ENCODE peak calls at places on chromosomes 11 and 22, in seven cellular contexts. C is lower leg skin, N is GM12865, B is LNCaP clone FGC, G is RWPE1, O is adrenal gland, L is kidney epithelial cell. X is an unnamed sample.

GRCh38 chr11:19594326-19594725 is 118.3 kb upstream of the NAV2 start:
- DNase-seq in N (no peak), B (no peak), L (no peak), O (no peak), C (peak), G (no peak), X (no peak)

GRCh38 chr11:96267490-96268010 is 75.4 kb downstream of the MAML2 start:
- DNase-seq in O (no peak), G (no peak), N (peak), C (no peak), B (no peak), L (no peak), X (no peak)

GRCh38 chr22:28917747-28918543 is 34.6 kb downstream of the ZNRF3 start:
- DNase-seq in O (no peak), G (no peak), C (peak), L (no peak), B (no peak), N (no peak), X (no peak)

GRCh38 chr11:83063073-83063754 is 8.5 kb downstream of the RAB30 start:
- DNase-seq in G (peak), O (peak), L (no peak), C (no peak), N (peak), B (no peak), X (no peak)

GRCh38 chr11:126511475-126512115 is 156.1 kb downstream of the ST3GAL4 start:
- DNase-seq in B (no peak), L (no peak), O (no peak), N (no peak), C (no peak), G (no peak), X (no peak)

GRCh38 chr22:21698430-21699329 is 32.9 kb downstream of the PPIL2 start:
- DNase-seq in O (peak), L (no peak), C (no peak), N (no peak), G (no peak), B (no peak), X (peak)

GRCh38 chr11:108009497-108010360 is 1.0 kb downstream of the CUL5 start:
- DNase-seq in B (no peak), O (no peak), N (no peak), L (no peak), C (no peak), G (peak), X (no peak)

GRCh38 chr11:68260484-68260883 is 11.3 kb downstream of the C11orf24 start:
- DNase-seq in G (no peak), N (no peak), B (no peak), C (peak), O (no peak), L (no peak), X (no peak)

GRCh38 chr22:24009227-24010017 is 1.7 kb upstream of the CABIN1 start:
- DNase-seq in O (no peak), G (no peak), L (no peak), B (no peak), C (no peak), N (no peak), X (no peak)

GRCh38 chr11:112412383-112412782 is 151.7 kb upstream of the PLET1 start:
- DNase-seq in B (no peak), G (peak), N (no peak), C (no peak), L (no peak), O (no peak), X (no peak)

GRCh38 chr22:37009490-37009889 is 9.8 kb downstream of the TST start:
- DNase-seq in B (no peak), G (no peak), N (no peak), O (no peak), L (no peak), C (no peak), X (no peak)

GRCh38 chr11:69599502-69599901 is 41.5 kb upstream of the CCND1 start:
- DNase-seq in L (no peak), N (no peak), B (no peak), O (no peak), G (peak), C (no peak), X (no peak)

GRCh38 chr11:59573216-59573615 is 42.4 kb downstream of the OSBP start:
- DNase-seq in O (no peak), G (peak), C (no peak), L (no peak), B (no peak), N (no peak), X (no peak)

GRCh38 chr22:27801197-27801615 is 350 bp downstream of the MN1 start:
- DNase-seq in N (peak), B (no peak), L (no peak), O (no peak), C (no peak), G (peak), X (peak)
- TF ChIP-seq CTCF in N (no peak), B (no peak), L (no peak), O (no peak), C (no peak), G (no peak), X (no peak)

GRCh38 chr11:3171931-3172560 is 6.9 kb upstream of the OSBPL5 start:
- DNase-seq in N (no peak), G (no peak), C (no peak), O (no peak), L (no peak), B (no peak), X (peak)

GRCh38 chr11:3167143-3168119 is 2.3 kb upstream of the OSBPL5 start:
- DNase-seq in L (no peak), B (no peak), N (no peak), G (no peak), O (no peak), C (peak), X (peak)

GRCh38 chr11:3170756-3171670 is 5.9 kb upstream of the OSBPL5 start:
- DNase-seq in O (no peak), N (no peak), C (no peak), G (no peak), L (no peak), B (no peak), X (peak)

GRCh38 chr11:3169952-3170755 is 5.0 kb upstream of the OSBPL5 start:
- DNase-seq in B (peak), G (no peak), L (no peak), N (no peak), O (no peak), C (no peak), X (no peak)

DNA sequence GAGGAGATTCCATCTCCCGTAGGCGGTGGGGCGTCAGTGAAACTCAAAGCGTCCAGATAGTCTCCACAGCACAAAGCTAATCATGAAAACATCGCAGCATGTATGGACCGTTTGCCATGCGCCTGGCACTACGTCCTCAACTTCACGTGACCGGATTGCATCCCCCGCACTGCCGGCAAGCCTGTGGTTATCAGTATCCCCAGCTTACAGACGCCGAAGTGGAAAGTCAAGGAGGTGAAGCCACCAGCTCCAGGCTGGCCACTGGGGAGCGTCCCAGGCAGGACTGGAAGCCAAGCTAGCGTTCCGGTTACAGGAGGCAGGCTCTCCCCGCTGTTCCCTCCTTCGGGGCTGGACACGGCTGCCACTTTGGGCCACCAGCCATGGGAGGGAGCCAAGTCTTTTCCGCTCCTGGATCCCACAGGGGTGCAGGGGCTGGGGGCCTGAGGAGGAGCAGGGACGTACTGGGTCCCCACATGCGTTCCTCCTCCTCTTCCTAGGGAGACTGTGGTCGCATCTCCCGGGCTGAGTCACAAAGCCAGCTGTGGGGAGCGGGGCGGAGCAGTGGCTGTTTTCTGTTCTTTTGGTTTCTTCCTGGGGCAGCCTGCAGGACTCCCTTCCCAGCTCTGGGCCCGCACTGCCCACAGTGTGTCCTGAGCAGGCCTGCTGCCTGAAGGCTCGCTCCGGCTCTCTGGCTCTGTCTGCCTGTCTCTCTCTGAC is 4.3 kb upstream of the OSBPL5 start:
- DNase-seq in G (peak), C (no peak), N (no peak), L (no peak), O (peak), B (no peak), X (peak)
- TF ChIP-seq CTCF in G (peak), C (no peak), N (no peak), L (peak), O (peak), B (no peak), X (peak)

DNA sequence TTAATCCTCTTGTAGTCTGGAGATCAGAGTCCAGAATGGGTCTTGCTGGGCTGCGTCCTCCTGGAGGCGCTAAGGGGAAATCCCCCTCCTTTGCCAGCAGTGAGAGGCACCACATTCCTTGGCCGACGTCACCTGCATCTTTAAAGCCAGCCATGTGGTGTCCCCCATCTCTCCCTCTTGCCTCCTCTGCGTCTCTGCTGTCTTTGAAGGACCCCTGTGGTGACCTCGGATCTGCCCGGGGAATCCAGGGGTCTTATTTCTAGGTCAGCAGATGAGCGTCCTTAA is 27.2 kb upstream of the PARVB start:
- DNase-seq in B (no peak), O (no peak), C (no peak), G (no peak), L (no peak), N (no peak), X (no peak)
- TF ChIP-seq CTCF in B (no peak), O (no peak), C (no peak), G (no peak), L (no peak), N (no peak), X (no peak)

GRCh38 chr11:65148657-65149056 is 14.3 kb upstream of the SYVN1 start:
- DNase-seq in G (no peak), B (no peak), O (no peak), L (no peak), C (no peak), N (no peak), X (no peak)

GRCh38 chr11:65152157-65152556 is 17.8 kb upstream of the SYVN1 start:
- DNase-seq in B (no peak), N (peak), L (no peak), C (no peak), O (no peak), G (no peak), X (no peak)

GRCh38 chr11:65151500-65151899 is 17.2 kb upstream of the SYVN1 start:
- DNase-seq in C (no peak), L (no peak), G (no peak), N (no peak), O (no peak), B (no peak), X (no peak)

GRCh38 chr11:65147352-65148075 is 13.2 kb upstream of the SYVN1 start:
- DNase-seq in G (no peak), L (no peak), B (no peak), C (no peak), O (no peak), N (no peak), X (no peak)

GRCh38 chr11:65150513-65151271 is 16.4 kb upstream of the SYVN1 start:
- DNase-seq in L (peak), C (peak), N (peak), O (peak), B (peak), G (peak), X (peak)
- TF ChIP-seq CTCF in L (no peak), C (no peak), N (no peak), O (peak), B (no peak), G (no peak), X (no peak)

GRCh38 chr11:88179141-88179540 is 3.9 kb upstream of the RAB38 start:
- DNase-seq in L (peak), B (no peak), N (peak), G (peak), C (no peak), O (no peak), X (no peak)

GRCh38 chr11:88181776-88182175 is 6.5 kb upstream of the RAB38 start:
- DNase-seq in O (no peak), B (no peak), C (no peak), G (peak), L (no peak), N (no peak), X (no peak)

GRCh38 chr11:88178211-88178610 is 3.0 kb upstream of the RAB38 start:
- DNase-seq in B (no peak), L (no peak), G (no peak), N (peak), C (no peak), O (no peak), X (no peak)

GRCh38 chr11:88183233-88183632 is 8.0 kb upstream of the RAB38 start:
- DNase-seq in N (no peak), O (no peak), G (no peak), B (no peak), L (no peak), C (no peak), X (no peak)

GRCh38 chr11:88179966-88180629 is 4.9 kb upstream of the RAB38 start:
- DNase-seq in N (peak), C (no peak), G (peak), B (no peak), O (no peak), L (no peak), X (no peak)
- TF ChIP-seq CTCF in N (peak), C (no peak), G (no peak), B (no peak), O (no peak), L (no peak), X (no peak)

GRCh38 chr11:66157182-66157864 is 87.3 kb downstream of the PACS1 start:
- DNase-seq in L (no peak), N (peak), C (no peak), G (no peak), O (no peak), B (no peak), X (no peak)
- TF ChIP-seq CTCF in L (no peak), N (peak), C (no peak), G (no peak), O (no peak), B (no peak), X (no peak)

DNA sequence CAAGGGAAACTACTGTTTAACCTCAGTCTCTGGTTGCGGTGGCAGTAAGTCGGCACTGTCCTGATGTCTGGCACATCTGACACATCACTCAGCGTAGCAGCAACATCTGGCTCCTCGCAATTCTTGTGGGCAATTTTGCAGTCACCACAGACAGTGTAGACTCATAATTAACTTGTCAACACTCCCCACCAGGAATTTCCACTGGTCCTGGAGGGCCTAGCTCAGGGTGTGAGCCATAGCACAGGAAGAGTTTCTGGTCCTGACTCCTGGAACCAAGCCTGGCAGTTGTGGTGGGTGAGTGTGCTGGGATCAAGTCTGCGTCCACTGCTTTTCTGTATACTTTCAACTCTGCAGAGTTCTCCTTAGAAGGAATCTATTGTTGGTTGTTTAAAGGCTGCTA is 209.7 kb downstream of the SNX19 start:
- DNase-seq in C (no peak), O (no peak), N (no peak), L (no peak), B (no peak), G (no peak), X (no peak)
- TF ChIP-seq CTCF in C (no peak), O (no peak), N (no peak), L (no peak), B (no peak), G (no peak), X (no peak)

DNA sequence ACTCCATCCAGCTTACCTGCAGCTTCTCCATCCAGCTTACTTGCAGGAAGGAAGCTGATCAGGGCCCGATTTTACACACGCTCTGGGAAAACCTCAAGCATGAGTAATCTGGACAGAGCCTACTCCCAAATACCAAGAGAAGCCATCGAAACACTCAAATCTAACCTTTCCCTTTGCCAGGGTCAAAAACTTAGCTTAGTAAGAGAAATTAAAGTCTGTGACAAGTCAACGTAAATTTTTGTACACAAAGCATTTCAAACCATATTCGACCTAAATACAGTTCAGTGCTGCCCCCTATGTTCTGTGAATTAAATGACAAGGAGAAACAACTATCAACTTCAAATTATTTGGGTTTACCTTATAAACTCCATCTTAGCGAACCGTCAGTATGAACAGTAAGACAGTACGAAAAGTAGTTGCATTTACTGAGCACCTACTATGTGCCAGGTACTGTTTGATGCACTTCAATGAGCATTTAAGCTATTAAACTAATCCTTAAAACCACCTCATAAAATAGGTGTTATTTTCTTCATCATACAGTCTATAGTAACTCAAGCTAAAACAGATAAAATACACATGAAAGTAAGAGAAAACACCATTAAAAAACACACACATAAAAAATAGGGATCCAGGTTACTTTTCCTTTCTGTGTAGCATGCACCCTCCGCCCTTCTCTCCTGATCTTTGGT is 36.9 kb downstream of the ARFGAP3 start:
- DNase-seq in N (peak), G (peak), B (no peak), L (no peak), C (no peak), O (peak), X (no peak)
- TF ChIP-seq CTCF in N (peak), G (no peak), B (peak), L (peak), C (no peak), O (peak), X (peak)

GRCh38 chr11:118883368-118884071 is at the start of gene CXCR5:
- DNase-seq in O (peak), G (no peak), N (peak), L (no peak), B (no peak), C (no peak), X (no peak)
- TF ChIP-seq CTCF in O (no peak), G (no peak), N (peak), L (no peak), B (no peak), C (no peak), X (no peak)

X was measured in psoas muscle.